ENCODE peak calls at places on chromosomes 4 and X, in four cellular contexts. One of them, this sample, is unnamed.

GRCh38 chrX:74449322-74449936 is 28.1 kb downstream of the SLC16A2 start:
- DNase-seq in GM23338: no peak
- DNase-seq in A549: no peak
- DNase-seq in HepG2: no peak
- DNase-seq in this sample: no peak

GRCh38 chr4:28772066-28772465 is 1911.4 kb downstream of the STIM2 start:
- DNase-seq in GM23338: no peak
- DNase-seq in A549: no peak
- DNase-seq in HepG2: no peak
- DNase-seq in this sample: no peak

GRCh38 chr4:15001825-15002658 is at the start of gene CPEB2:
- DNase-seq in A549: peak
- DNase-seq in GM23338: peak
- DNase-seq in HepG2: peak
- DNase-seq in this sample: peak

GRCh38 chr4:26619784-26620183 is 35.9 kb downstream of the TBC1D19 start:
- DNase-seq in HepG2: no peak
- DNase-seq in A549: no peak
- DNase-seq in GM23338: no peak
- DNase-seq in this sample: no peak

GRCh38 chr4:85836588-85836987 is 361.6 kb downstream of the ARHGAP24 start:
- DNase-seq in A549: no peak
- DNase-seq in HepG2: no peak
- DNase-seq in GM23338: no peak
- DNase-seq in this sample: no peak

GRCh38 chr4:4839471-4839810 is 20.0 kb upstream of the MSX1 start:
- DNase-seq in GM23338: no peak
- DNase-seq in A549: no peak
- DNase-seq in HepG2: no peak
- DNase-seq in this sample: no peak

GRCh38 chr4:152935138-152935537 is 985 bp upstream of the FHDC1 start:
- DNase-seq in HepG2: no peak
- DNase-seq in GM23338: peak
- DNase-seq in A549: peak
- DNase-seq in this sample: peak

GRCh38 chrX:44054863-44055601 is 81.8 kb upstream of the NDP start:
- DNase-seq in A549: no peak
- DNase-seq in GM23338: no peak
- DNase-seq in HepG2: no peak
- DNase-seq in this sample: no peak

GRCh38 chrX:151902813-151903591 is 9.7 kb upstream of the MAGEA4 start:
- DNase-seq in A549: peak
- DNase-seq in HepG2: peak
- DNase-seq in GM23338: no peak
- DNase-seq in this sample: no peak

GRCh38 chr4:20194079-20195013 is 57.4 kb upstream of the SLIT2 start:
- DNase-seq in GM23338: no peak
- DNase-seq in HepG2: no peak
- DNase-seq in A549: no peak
- DNase-seq in this sample: no peak

GRCh38 chr4:118757761-118758213 is 72.6 kb downstream of the METTL14 start:
- DNase-seq in HepG2: peak
- DNase-seq in A549: no peak
- DNase-seq in GM23338: no peak
- DNase-seq in this sample: no peak

GRCh38 chr4:104574371-104574770 is 79.7 kb upstream of the CXXC4 start:
- DNase-seq in HepG2: no peak
- DNase-seq in A549: no peak
- DNase-seq in GM23338: no peak
- DNase-seq in this sample: no peak

GRCh38 chr4:112060212-112060611 is 85.0 kb upstream of the FAM241A start:
- DNase-seq in A549: peak
- DNase-seq in GM23338: peak
- DNase-seq in HepG2: peak
- DNase-seq in this sample: no peak

GRCh38 chr4:55278316-55278715 is 67.7 kb upstream of the SRD5A3 start:
- DNase-seq in GM23338: no peak
- DNase-seq in HepG2: no peak
- DNase-seq in A549: no peak
- DNase-seq in this sample: no peak

GRCh38 chrX:133859336-133859735 is 126.1 kb downstream of the GPC3 start:
- DNase-seq in A549: no peak
- DNase-seq in GM23338: no peak
- DNase-seq in HepG2: no peak
- DNase-seq in this sample: no peak

GRCh38 chrX:66914082-66914481 is 275.2 kb upstream of the EDA2R start:
- DNase-seq in A549: no peak
- DNase-seq in GM23338: peak
- DNase-seq in HepG2: peak
- DNase-seq in this sample: peak

GRCh38 chr4:13248621-13249298 is 235.4 kb downstream of the RAB28 start:
- DNase-seq in GM23338: peak
- DNase-seq in A549: no peak
- DNase-seq in HepG2: peak
- DNase-seq in this sample: no peak

GRCh38 chrX:54492340-54492739 is 3.7 kb downstream of the FGD1 start:
- DNase-seq in GM23338: no peak
- DNase-seq in A549: no peak
- DNase-seq in HepG2: no peak
- DNase-seq in this sample: no peak

GRCh38 chrX:24364326-24364725 is 3.9 kb downstream of the SUPT20HL1 start:
- DNase-seq in HepG2: no peak
- DNase-seq in A549: no peak
- DNase-seq in GM23338: no peak
- DNase-seq in this sample: no peak

GRCh38 chr4:61333490-61333889 is 133.4 kb downstream of the ADGRL3 start:
- DNase-seq in HepG2: no peak
- DNase-seq in A549: no peak
- DNase-seq in GM23338: no peak
- DNase-seq in this sample: no peak

GRCh38 chrX:30246769-30247489 is at the start of gene MAGEB1:
- DNase-seq in A549: no peak
- DNase-seq in GM23338: peak
- DNase-seq in HepG2: peak
- DNase-seq in this sample: no peak

GRCh38 chr4:53128959-53129358 is 236.9 kb downstream of the SCFD2 start:
- DNase-seq in A549: no peak
- DNase-seq in GM23338: no peak
- DNase-seq in HepG2: no peak
- DNase-seq in this sample: no peak

GRCh38 chr4:128229458-128229805 is 58.2 kb downstream of the PGRMC2 start:
- DNase-seq in GM23338: no peak
- DNase-seq in A549: no peak
- DNase-seq in HepG2: no peak
- DNase-seq in this sample: no peak

GRCh38 chrX:15564981-15565579 is 35.7 kb downstream of the ACE2 start:
- DNase-seq in A549: peak
- DNase-seq in GM23338: peak
- DNase-seq in HepG2: peak
- DNase-seq in this sample: peak

GRCh38 chr4:105473340-105474109 is at the start of gene PPA2:
- DNase-seq in HepG2: peak
- DNase-seq in GM23338: peak
- DNase-seq in A549: peak
- DNase-seq in this sample: peak

GRCh38 chrX:154490021-154490413 is 412 bp downstream of the SLC10A3 start:
- DNase-seq in A549: peak
- DNase-seq in HepG2: no peak
- DNase-seq in GM23338: peak
- DNase-seq in this sample: peak
- TF ChIP-seq REST in A549: no peak
- TF ChIP-seq REST in HepG2: no peak
- TF ChIP-seq REST in GM23338: no peak
- TF ChIP-seq REST in this sample: no peak

GRCh38 chr4:176729489-176729888 is 63.2 kb downstream of the VEGFC start:
- DNase-seq in GM23338: no peak
- DNase-seq in HepG2: no peak
- DNase-seq in A549: no peak
- DNase-seq in this sample: no peak

GRCh38 chr4:176735300-176735699 is 57.4 kb downstream of the VEGFC start:
- DNase-seq in A549: no peak
- DNase-seq in GM23338: peak
- DNase-seq in HepG2: no peak
- DNase-seq in this sample: no peak
- TF ChIP-seq REST in A549: peak
- TF ChIP-seq REST in GM23338: peak
- TF ChIP-seq REST in HepG2: no peak
- TF ChIP-seq REST in this sample: peak

GRCh38 chrX:47097018-47097417 is 18.8 kb downstream of the RGN start:
- DNase-seq in GM23338: peak
- DNase-seq in HepG2: no peak
- DNase-seq in A549: no peak
- DNase-seq in this sample: no peak

GRCh38 chrX:47101206-47101605 is 23.0 kb downstream of the RGN start:
- DNase-seq in A549: no peak
- DNase-seq in HepG2: no peak
- DNase-seq in GM23338: no peak
- DNase-seq in this sample: no peak

GRCh38 chrX:47093860-47094259 is 15.6 kb downstream of the RGN start:
- DNase-seq in HepG2: no peak
- DNase-seq in GM23338: no peak
- DNase-seq in A549: no peak
- DNase-seq in this sample: no peak

GRCh38 chrX:47093248-47093647 is 15.0 kb downstream of the RGN start:
- DNase-seq in A549: peak
- DNase-seq in HepG2: no peak
- DNase-seq in GM23338: peak
- DNase-seq in this sample: peak

GRCh38 chrX:47098746-47099145 is 20.5 kb downstream of the RGN start:
- DNase-seq in HepG2: no peak
- DNase-seq in GM23338: no peak
- DNase-seq in A549: no peak
- DNase-seq in this sample: no peak
- TF ChIP-seq REST in HepG2: peak
- TF ChIP-seq REST in GM23338: peak
- TF ChIP-seq REST in A549: peak
- TF ChIP-seq REST in this sample: peak

GRCh38 chr4:140799686-140800225 is 43.6 kb upstream of the TBC1D9 start:
- DNase-seq in GM23338: no peak
- DNase-seq in HepG2: no peak
- DNase-seq in A549: no peak
- DNase-seq in this sample: no peak

GRCh38 chr4:140800686-140801085 is 44.5 kb upstream of the TBC1D9 start:
- DNase-seq in HepG2: no peak
- DNase-seq in GM23338: no peak
- DNase-seq in A549: no peak
- DNase-seq in this sample: no peak

GRCh38 chr4:140805293-140805692 is 49.1 kb upstream of the TBC1D9 start:
- DNase-seq in A549: no peak
- DNase-seq in HepG2: no peak
- DNase-seq in GM23338: no peak
- DNase-seq in this sample: no peak

GRCh38 chr4:140806175-140806574 is 50.0 kb upstream of the TBC1D9 start:
- DNase-seq in A549: no peak
- DNase-seq in HepG2: no peak
- DNase-seq in GM23338: no peak
- DNase-seq in this sample: no peak

DNA sequence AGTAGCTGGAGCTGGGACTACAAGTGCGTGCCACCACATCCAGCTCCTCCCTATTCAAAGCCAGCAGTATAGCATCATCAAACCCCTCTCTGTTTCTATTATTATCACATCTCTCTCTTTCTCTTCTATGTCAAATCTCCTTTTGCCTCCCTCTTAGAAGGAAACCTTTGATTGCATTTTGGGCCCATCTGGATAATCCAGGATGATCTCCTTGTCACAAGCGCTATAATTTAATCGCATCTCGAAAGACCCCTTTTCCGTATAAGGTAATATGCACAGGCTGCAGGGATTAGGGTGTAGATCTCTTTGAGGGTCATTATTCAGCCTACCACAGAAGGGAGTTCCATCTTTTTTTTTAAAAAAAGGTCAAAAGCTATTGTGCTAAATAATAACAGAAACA is 46.4 kb upstream of the TBC1D9 start:
- DNase-seq in HepG2: no peak
- DNase-seq in A549: no peak
- DNase-seq in GM23338: no peak
- DNase-seq in this sample: no peak
- TF ChIP-seq REST in HepG2: no peak
- TF ChIP-seq REST in A549: no peak
- TF ChIP-seq REST in GM23338: no peak
- TF ChIP-seq REST in this sample: no peak

GRCh38 chr4:99136329-99136728 is 7.8 kb downstream of the ADH4 start:
- DNase-seq in HepG2: no peak
- DNase-seq in A549: no peak
- DNase-seq in GM23338: peak
- DNase-seq in this sample: no peak
- TF ChIP-seq REST in HepG2: no peak
- TF ChIP-seq REST in A549: no peak
- TF ChIP-seq REST in GM23338: no peak
- TF ChIP-seq REST in this sample: no peak

GRCh38 chrX:10634681-10635161 is 14.3 kb upstream of the MID1 start:
- DNase-seq in A549: peak
- DNase-seq in GM23338: no peak
- DNase-seq in HepG2: no peak
- DNase-seq in this sample: no peak
- TF ChIP-seq REST in A549: no peak
- TF ChIP-seq REST in GM23338: no peak
- TF ChIP-seq REST in HepG2: no peak
- TF ChIP-seq REST in this sample: no peak

DNA sequence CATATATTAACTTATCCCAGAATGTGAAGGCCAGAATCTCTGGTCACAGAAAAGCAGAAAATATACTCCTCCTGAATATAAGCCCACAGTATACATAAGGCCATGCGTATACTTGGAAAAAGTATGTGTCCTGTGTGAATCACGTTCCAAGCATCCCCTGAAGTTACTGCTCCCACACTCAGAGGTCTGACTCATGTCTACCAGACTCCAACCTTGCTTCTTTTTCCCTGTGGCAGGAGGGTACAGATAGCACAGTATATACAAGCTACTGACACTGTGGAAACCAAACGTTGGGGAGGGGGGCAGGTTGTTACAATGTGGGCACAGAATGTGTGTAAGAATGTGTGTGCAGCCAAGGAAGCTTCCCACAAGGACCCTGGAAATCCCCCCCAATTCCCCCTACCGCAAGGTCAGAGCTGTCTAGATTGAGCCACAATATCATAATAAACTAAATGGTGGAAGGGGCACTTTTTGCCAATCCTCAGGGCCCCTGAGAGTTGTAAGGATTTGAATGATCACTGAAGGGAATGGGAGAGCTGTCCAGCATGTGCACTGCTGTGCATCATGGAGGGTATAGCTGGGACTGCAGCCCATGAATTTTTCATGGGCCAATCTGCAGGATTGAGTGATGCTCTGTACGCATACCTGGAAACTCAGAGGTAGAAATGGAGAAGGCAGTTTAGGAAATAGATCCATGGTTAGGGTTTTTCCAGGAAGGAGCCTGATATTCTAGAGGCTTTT is 7.4 kb upstream of the RELL1 start:
- DNase-seq in HepG2: no peak
- DNase-seq in GM23338: no peak
- DNase-seq in A549: peak
- DNase-seq in this sample: no peak
- TF ChIP-seq REST in HepG2: peak
- TF ChIP-seq REST in GM23338: no peak
- TF ChIP-seq REST in A549: peak
- TF ChIP-seq REST in this sample: peak

This sample was measured in HL-60.